ENCODE peak calls at places on chromosomes 11 and 22, in five cellular contexts. J, M, X, Y and L are unnamed samples.

GRCh38 chr11:65478411-65479183 is 20.2 kb upstream of the MALAT1 start:
- DNase-seq in J (peak; percentile 70), M (no peak), X (peak; percentile 49), Y (peak; percentile 55), L (peak; percentile 67)

GRCh38 chr11:107040447-107041444 is 22.5 kb upstream of the GUCY1A2 start:
- DNase-seq in J (peak; percentile 33), M (no peak), X (no peak), Y (no peak), L (peak; percentile 51)

GRCh38 chr11:15276616-15277015 is 161.9 kb downstream of the INSC start:
- DNase-seq in J (peak; percentile 2), M (no peak), X (peak; percentile 15), Y (no peak), L (no peak)

GRCh38 chr11:107157809-107158187 is 139.5 kb upstream of the GUCY1A2 start:
- DNase-seq in J (peak; percentile 2), M (no peak), X (no peak), Y (no peak), L (no peak)

GRCh38 chr11:44556735-44557409 is 8.6 kb upstream of the CD82 start:
- DNase-seq in J (peak; percentile 71), M (peak; percentile 47), X (peak; percentile 47), Y (peak; percentile 67), L (peak; percentile 50)

GRCh38 chr22:36291831-36292740 is 39.2 kb downstream of the APOL1 start:
- DNase-seq in J (no peak), M (no peak), X (no peak), Y (no peak), L (no peak)

GRCh38 chr22:19868773-19869471 is 14.2 kb upstream of the GNB1L start:
- DNase-seq in J (no peak), M (no peak), X (no peak), Y (no peak), L (no peak)

GRCh38 chr11:57325735-57326048 is 940 bp upstream of the TNKS1BP1 start:
- DNase-seq in J (no peak), M (no peak), X (no peak), Y (peak; percentile 65), L (no peak)

GRCh38 chr22:23282089-23282501 is 101.8 kb downstream of the BCR start:
- DNase-seq in J (peak; percentile 41), M (peak; percentile 91), X (peak; percentile 85), Y (peak; percentile 68), L (peak; percentile 80)